ENCODE peak calls at places on chromosomes 4 and X, in four cellular contexts. One of them, this sample, is unnamed.

GRCh38 chrX:119488749-119489148 is 20.5 kb downstream of the SLC25A5 start:
- DNase-seq in A549: no peak
- DNase-seq in H1: peak; percentile 56
- DNase-seq in endothelial cell of umbilical vein: peak; percentile 33
- DNase-seq in this sample: peak; percentile 45

GRCh38 chr4:149523039-149523438 is 292.6 kb downstream of the IQCM start:
- DNase-seq in A549: no peak
- DNase-seq in H1: no peak
- DNase-seq in endothelial cell of umbilical vein: no peak
- DNase-seq in this sample: no peak

GRCh38 chr4:174156239-174156826 is 127.1 kb downstream of the FBXO8 start:
- DNase-seq in A549: peak; percentile 13
- DNase-seq in H1: no peak
- DNase-seq in endothelial cell of umbilical vein: peak; percentile 62
- DNase-seq in this sample: peak; percentile 51

GRCh38 chr4:16890651-16891050 is 7.8 kb downstream of the LDB2 start:
- DNase-seq in A549: no peak
- DNase-seq in H1: no peak
- DNase-seq in endothelial cell of umbilical vein: no peak
- DNase-seq in this sample: no peak

GRCh38 chrX:96027363-96027894 is 657.2 kb upstream of the DIAPH2 start:
- DNase-seq in A549: no peak
- DNase-seq in H1: no peak
- DNase-seq in endothelial cell of umbilical vein: no peak
- DNase-seq in this sample: no peak

GRCh38 chrX:107483976-107484726 is 34.7 kb downstream of the FRMPD3 start:
- DNase-seq in A549: no peak
- DNase-seq in H1: no peak
- DNase-seq in endothelial cell of umbilical vein: no peak
- DNase-seq in this sample: peak; percentile 15

GRCh38 chrX:148938348-148938747 is 437.9 kb downstream of the AFF2 start:
- DNase-seq in A549: no peak
- DNase-seq in H1: no peak
- DNase-seq in endothelial cell of umbilical vein: no peak
- DNase-seq in this sample: no peak

GRCh38 chr4:113303315-113303714 is 253.9 kb downstream of the ANK2 start:
- DNase-seq in A549: no peak
- DNase-seq in H1: no peak
- DNase-seq in endothelial cell of umbilical vein: no peak
- DNase-seq in this sample: no peak

GRCh38 chr4:169098054-169098896 is 88.2 kb upstream of the CBR4 start:
- DNase-seq in A549: no peak
- DNase-seq in H1: no peak
- DNase-seq in endothelial cell of umbilical vein: peak; percentile 91
- DNase-seq in this sample: peak; percentile 75

GRCh38 chr4:182862166-182862875 is 54.9 kb downstream of the DCTD start:
- DNase-seq in A549: no peak
- DNase-seq in H1: no peak
- DNase-seq in endothelial cell of umbilical vein: no peak
- DNase-seq in this sample: no peak
- TF ChIP-seq CTCF in A549: no peak
- TF ChIP-seq CTCF in H1: no peak
- TF ChIP-seq CTCF in endothelial cell of umbilical vein: no peak
- TF ChIP-seq CTCF in this sample: no peak

DNA sequence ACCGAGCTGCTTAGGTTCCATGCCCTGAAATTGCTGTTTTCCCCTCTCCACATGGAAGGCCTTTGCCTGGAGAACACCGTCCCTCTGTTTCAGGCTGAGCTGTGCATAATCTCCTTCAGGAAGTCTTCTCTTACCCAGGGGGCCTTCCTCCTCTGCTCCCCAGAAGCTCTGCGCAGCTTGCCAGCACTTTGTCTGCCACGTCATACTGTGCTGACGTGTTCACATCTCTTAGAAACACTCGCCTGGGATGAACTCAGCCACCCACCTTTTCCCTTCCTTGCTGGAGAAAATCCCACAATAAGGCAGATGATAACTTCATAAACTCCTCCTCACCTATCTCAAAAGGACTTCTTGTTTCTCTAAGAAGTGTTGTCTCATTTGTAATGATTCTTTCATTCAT is 110.7 kb downstream of the ARHGAP10 start:
- DNase-seq in A549: no peak
- DNase-seq in H1: no peak
- DNase-seq in endothelial cell of umbilical vein: no peak
- DNase-seq in this sample: no peak
- TF ChIP-seq MAX in A549: no peak
- TF ChIP-seq MAX in H1: no peak
- TF ChIP-seq MAX in endothelial cell of umbilical vein: no peak
- TF ChIP-seq MAX in this sample: no peak

DNA sequence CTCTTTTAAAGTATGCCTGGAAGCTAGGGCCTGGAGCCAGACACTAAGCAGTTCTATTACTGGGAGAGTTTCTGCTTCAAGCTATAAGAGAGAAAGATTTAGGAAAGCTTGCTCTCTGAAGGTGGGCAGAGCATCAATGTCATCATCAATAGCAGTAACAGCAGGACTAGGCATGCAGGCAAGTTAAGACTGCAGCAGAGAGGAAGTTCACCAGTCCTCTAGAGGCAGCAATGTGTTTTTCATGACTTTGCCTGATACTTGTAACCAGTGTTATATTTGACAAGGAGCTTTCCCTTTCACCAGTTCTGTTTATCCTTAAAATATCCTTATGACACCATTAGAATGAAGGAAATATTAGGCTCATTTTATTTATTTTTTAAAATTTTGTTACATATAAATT is 237.9 kb downstream of the KCTD8 start:
- DNase-seq in A549: no peak
- DNase-seq in H1: no peak
- DNase-seq in endothelial cell of umbilical vein: no peak
- DNase-seq in this sample: peak; percentile 6
- TF ChIP-seq CTCF in A549: no peak
- TF ChIP-seq CTCF in H1: peak; percentile 25
- TF ChIP-seq CTCF in endothelial cell of umbilical vein: no peak
- TF ChIP-seq CTCF in this sample: no peak

DNA sequence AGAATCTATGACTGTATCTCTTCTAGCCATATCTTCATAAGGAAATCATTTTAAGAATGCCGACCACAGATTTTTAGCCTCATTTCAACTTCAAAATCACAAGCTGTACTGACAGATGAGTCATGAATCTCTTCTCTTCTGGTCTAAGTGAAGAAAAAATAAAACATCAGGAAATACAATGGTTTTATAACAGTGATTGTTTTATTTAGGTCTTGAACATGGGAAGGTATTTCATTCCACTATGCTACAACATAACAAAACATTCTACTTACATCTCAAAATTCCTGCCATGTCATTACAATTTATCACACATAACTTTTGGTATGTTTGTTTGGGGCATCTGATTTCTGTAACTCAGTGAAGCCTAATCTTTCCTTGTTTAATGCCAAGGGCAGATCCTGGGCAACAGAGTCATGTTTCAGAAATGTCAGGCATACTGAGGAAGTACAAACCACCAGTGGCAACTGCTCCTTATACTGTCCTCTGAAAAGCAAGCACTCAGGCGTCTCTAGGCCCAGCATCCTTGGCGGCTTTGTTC is 325.0 kb downstream of the PDHA2 start:
- DNase-seq in A549: no peak
- DNase-seq in H1: no peak
- DNase-seq in endothelial cell of umbilical vein: no peak
- DNase-seq in this sample: no peak
- TF ChIP-seq MAX in A549: no peak
- TF ChIP-seq MAX in H1: no peak
- TF ChIP-seq MAX in endothelial cell of umbilical vein: no peak
- TF ChIP-seq MAX in this sample: no peak

DNA sequence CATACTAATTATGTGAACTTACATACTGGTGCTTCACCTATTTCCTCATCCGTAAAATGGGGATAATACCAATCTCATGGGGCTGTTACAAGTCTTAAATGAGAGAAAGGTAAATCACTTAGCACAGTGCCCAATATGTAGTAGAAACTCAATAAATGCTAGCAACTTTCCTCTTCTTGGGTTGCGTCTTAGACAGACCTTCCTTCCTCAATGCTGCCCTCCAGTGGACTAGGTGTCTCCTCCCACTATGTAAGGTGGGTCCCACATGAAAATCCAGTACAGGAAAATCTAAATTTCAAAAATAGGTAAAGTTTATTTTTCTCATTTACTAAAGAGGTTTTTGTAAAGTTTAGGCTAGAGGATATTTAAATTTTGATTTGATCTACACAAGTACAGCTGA is 20.6 kb downstream of the ZDHHC9 start:
- DNase-seq in A549: peak; percentile 36
- DNase-seq in H1: no peak
- DNase-seq in endothelial cell of umbilical vein: peak; percentile 44
- DNase-seq in this sample: peak; percentile 70
- TF ChIP-seq CTCF in A549: peak; percentile 58
- TF ChIP-seq CTCF in H1: peak; percentile 49
- TF ChIP-seq CTCF in endothelial cell of umbilical vein: peak; percentile 36
- TF ChIP-seq CTCF in this sample: peak; percentile 67

GRCh38 chr4:144894525-144894924 is 203.5 kb downstream of the ANAPC10 start:
- DNase-seq in A549: no peak
- DNase-seq in H1: no peak
- DNase-seq in endothelial cell of umbilical vein: no peak
- DNase-seq in this sample: peak; percentile 75
- TF ChIP-seq MAX in A549: no peak
- TF ChIP-seq MAX in H1: no peak
- TF ChIP-seq MAX in endothelial cell of umbilical vein: no peak
- TF ChIP-seq MAX in this sample: no peak

GRCh38 chrX:110418220-110418856 is 59.7 kb downstream of the RTL9 start:
- DNase-seq in A549: peak; percentile 59
- DNase-seq in H1: no peak
- DNase-seq in endothelial cell of umbilical vein: peak; percentile 30
- DNase-seq in this sample: peak; percentile 5
- TF ChIP-seq CTCF in A549: no peak
- TF ChIP-seq CTCF in H1: peak; percentile 43
- TF ChIP-seq CTCF in endothelial cell of umbilical vein: peak; percentile 49
- TF ChIP-seq CTCF in this sample: no peak

DNA sequence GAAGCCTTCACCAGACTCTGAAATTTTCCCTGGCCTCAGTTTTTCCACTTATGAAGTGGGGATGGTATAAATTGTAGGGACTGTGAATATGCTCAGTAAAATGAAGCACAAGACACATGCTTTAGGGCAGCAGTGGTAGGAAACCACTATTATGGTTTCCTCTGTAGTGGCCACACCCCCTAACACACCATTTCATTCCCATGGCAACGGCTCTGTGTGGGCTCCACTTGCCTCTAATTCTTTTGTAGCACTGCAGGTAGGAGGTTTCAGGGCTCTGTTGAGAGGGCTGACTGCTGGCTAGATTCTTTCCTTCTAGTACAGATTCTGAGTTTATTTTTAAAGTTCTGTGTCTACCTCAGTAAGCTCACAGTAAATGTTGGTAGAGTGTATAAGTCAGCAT is 3.5 kb upstream of the VMA21 start:
- DNase-seq in A549: no peak
- DNase-seq in H1: no peak
- DNase-seq in endothelial cell of umbilical vein: no peak
- DNase-seq in this sample: peak; percentile 65
- TF ChIP-seq MAX in A549: no peak
- TF ChIP-seq MAX in H1: no peak
- TF ChIP-seq MAX in endothelial cell of umbilical vein: no peak
- TF ChIP-seq MAX in this sample: no peak

GRCh38 chr4:60450054-60450453 is 750.1 kb upstream of the ADGRL3 start:
- DNase-seq in A549: no peak
- DNase-seq in H1: no peak
- DNase-seq in endothelial cell of umbilical vein: no peak
- DNase-seq in this sample: peak; percentile 5
- TF ChIP-seq CTCF in A549: no peak
- TF ChIP-seq CTCF in H1: no peak
- TF ChIP-seq CTCF in endothelial cell of umbilical vein: no peak
- TF ChIP-seq CTCF in this sample: no peak

GRCh38 chrX:46543441-46543840 is 1.8 kb downstream of the ZNF674 start:
- DNase-seq in A549: no peak
- DNase-seq in H1: no peak
- DNase-seq in endothelial cell of umbilical vein: no peak
- DNase-seq in this sample: peak; percentile 18

GRCh38 chrX:46545111-46546005 is at the start of gene ZNF674:
- DNase-seq in A549: peak; percentile 87
- DNase-seq in H1: peak; percentile 82
- DNase-seq in endothelial cell of umbilical vein: peak; percentile 91
- DNase-seq in this sample: peak; percentile 92

GRCh38 chrX:46551494-46552128 is 6.4 kb upstream of the ZNF674 start:
- DNase-seq in A549: no peak
- DNase-seq in H1: peak; percentile 49
- DNase-seq in endothelial cell of umbilical vein: no peak
- DNase-seq in this sample: no peak

GRCh38 chrX:46549914-46550313 is 4.7 kb upstream of the ZNF674 start:
- DNase-seq in A549: no peak
- DNase-seq in H1: no peak
- DNase-seq in endothelial cell of umbilical vein: no peak
- DNase-seq in this sample: no peak

GRCh38 chrX:46547857-46548256 is 2.6 kb upstream of the ZNF674 start:
- DNase-seq in A549: no peak
- DNase-seq in H1: no peak
- DNase-seq in endothelial cell of umbilical vein: peak; percentile 66
- DNase-seq in this sample: no peak
- TF ChIP-seq MAX in A549: no peak
- TF ChIP-seq MAX in H1: no peak
- TF ChIP-seq MAX in endothelial cell of umbilical vein: no peak
- TF ChIP-seq MAX in this sample: no peak